ENCODE peak calls at places on chromosomes 11 and 22, in seven cellular contexts. M, T, N, V, R, U and D are unnamed samples.

GRCh38 chr11:75273331-75273988 is 32.9 kb downstream of the TPBGL start:
- DNase-seq in N (no peak), V (no peak), T (no peak), M (no peak), U (no peak), R (no peak), D (peak)

GRCh38 chr11:130144129-130144528 is 15.5 kb upstream of the ST14 start:
- DNase-seq in M (no peak), N (no peak), R (peak), U (no peak), T (no peak), V (no peak), D (no peak)

GRCh38 chr11:8289426-8290047 is 25.9 kb upstream of the LMO1 start:
- DNase-seq in U (no peak), R (peak), M (peak), N (peak), T (no peak), V (no peak), D (no peak)

GRCh38 chr11:75342966-75343870 is 8.2 kb downstream of the ARRB1 start:
- DNase-seq in V (peak), N (peak), R (peak), T (peak), M (no peak), U (peak), D (peak)

GRCh38 chr11:32931605-32932004 is 39.0 kb downstream of the QSER1 start:
- DNase-seq in N (no peak), T (no peak), R (no peak), V (peak), M (no peak), U (no peak), D (no peak)

GRCh38 chr11:2772544-2773031 is 72.8 kb upstream of the KCNQ1OT1 start:
- DNase-seq in N (no peak), U (peak), R (peak), M (no peak), V (no peak), T (peak), D (no peak)

GRCh38 chr22:29152045-29152380 is 53.7 kb upstream of the EMID1 start:
- DNase-seq in R (no peak), U (no peak), N (peak), T (no peak), M (no peak), V (no peak), D (peak)

GRCh38 chr22:47310601-47311000 is 548.2 kb downstream of the TBC1D22A start:
- DNase-seq in M (no peak), N (no peak), R (no peak), T (peak), V (no peak), U (peak), D (no peak)

GRCh38 chr22:35838849-35839646 is 121.4 kb downstream of the APOL5 start:
- DNase-seq in R (peak), M (peak), T (peak), U (peak), N (peak), V (peak), D (no peak)

GRCh38 chr22:21591695-21592094 is 24.2 kb downstream of the UBE2L3 start:
- DNase-seq in T (no peak), R (no peak), N (no peak), V (no peak), M (no peak), U (peak), D (no peak)

GRCh38 chr11:24142062-24142461 is 354.8 kb upstream of the LUZP2 start:
- DNase-seq in V (no peak), R (no peak), T (no peak), N (no peak), U (no peak), M (no peak), D (no peak)

GRCh38 chr11:62127941-62128770 is 4.3 kb downstream of the INCENP start:
- DNase-seq in V (no peak), N (no peak), R (no peak), T (no peak), M (no peak), U (no peak), D (no peak)

GRCh38 chr11:6259638-6260019 is at the start of gene CCKBR:
- DNase-seq in U (no peak), T (no peak), V (no peak), N (peak), R (no peak), M (peak), D (peak)

GRCh38 chr11:68362801-68363379 is 50.5 kb downstream of the LRP5 start:
- DNase-seq in T (no peak), U (no peak), N (no peak), R (no peak), V (no peak), M (no peak), D (no peak)

GRCh38 chr11:118068206-118068944 is 8.5 kb upstream of the TMPRSS4 start:
- DNase-seq in R (no peak), N (peak), M (no peak), T (no peak), U (no peak), V (no peak), D (no peak)

GRCh38 chr22:38401336-38402084 is 53.5 kb downstream of the KCNJ4 start:
- DNase-seq in U (no peak), N (no peak), V (no peak), M (no peak), T (no peak), R (no peak), D (peak)

GRCh38 chr11:78685156-78685555 is 110.5 kb upstream of the NARS2 start:
- DNase-seq in R (no peak), N (no peak), M (no peak), U (no peak), V (no peak), T (no peak), D (no peak)

GRCh38 chr11:124839051-124839971 is 25.9 kb upstream of the ROBO3 start:
- DNase-seq in R (no peak), T (peak), U (no peak), N (peak), M (no peak), V (no peak), D (peak)

GRCh38 chr11:111177037-111177988 is 68.2 kb upstream of the POU2AF2 start:
- DNase-seq in M (no peak), V (no peak), U (no peak), T (no peak), N (no peak), R (no peak), D (no peak)

GRCh38 chr11:59839615-59840014 is 5.7 kb downstream of the CBLIF start:
- DNase-seq in N (no peak), M (no peak), T (no peak), R (no peak), U (no peak), V (no peak), D (no peak)

GRCh38 chr11:2790581-2790925 is 90.8 kb upstream of the KCNQ1OT1 start:
- DNase-seq in M (no peak), T (no peak), R (no peak), V (no peak), N (no peak), U (no peak), D (peak)

GRCh38 chr11:74948546-74948897 is 369 bp downstream of the XRRA1 start:
- DNase-seq in N (no peak), U (no peak), M (no peak), V (no peak), R (no peak), T (peak), D (no peak)

GRCh38 chr11:48037709-48038468 is 57.5 kb downstream of the PTPRJ start:
- DNase-seq in T (no peak), U (peak), R (no peak), V (no peak), N (no peak), M (no peak), D (no peak)

GRCh38 chr11:113296447-113297205 is 17.8 kb upstream of the TTC12 start:
- DNase-seq in R (no peak), N (no peak), V (no peak), M (no peak), U (no peak), T (no peak), D (no peak)

GRCh38 chr11:10392680-10393079 is 62.4 kb upstream of the AMPD3 start:
- DNase-seq in U (no peak), T (peak), R (no peak), M (no peak), V (no peak), N (no peak), D (no peak)

GRCh38 chr11:21411114-21411513 is 741.7 kb downstream of the NELL1 start:
- DNase-seq in T (no peak), V (no peak), U (no peak), R (no peak), M (no peak), N (no peak), D (no peak)

GRCh38 chr11:65560555-65561418 is 2.6 kb upstream of the LTBP3 start:
- DNase-seq in V (peak), M (no peak), T (peak), N (peak), U (peak), R (peak), D (peak)
- H3K4me3 ChIP-seq in V (no peak), M (peak), T (no peak), N (peak), U (peak), R (no peak), D (no peak)

DNA sequence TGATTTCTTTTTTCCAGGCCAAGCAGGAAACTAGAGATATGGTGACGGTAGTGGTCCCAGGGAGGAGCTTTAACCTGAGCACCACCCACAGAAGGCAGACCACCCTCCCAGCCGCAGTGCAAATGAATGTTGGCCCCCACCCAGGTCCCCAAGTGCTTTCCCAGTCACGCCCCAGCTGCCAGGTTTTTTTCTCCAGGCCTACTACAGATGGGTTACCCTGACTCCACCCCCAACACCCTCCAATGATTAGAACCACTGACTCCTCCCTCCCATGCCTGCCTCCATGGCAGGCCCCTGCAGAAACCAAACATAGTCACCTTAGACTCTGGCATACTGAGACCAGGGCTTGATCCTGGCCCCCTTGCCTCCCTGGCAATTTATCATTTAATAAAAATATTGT is 58.7 kb upstream of the CHST1 start:
- DNase-seq in V (no peak), N (no peak), M (no peak), U (no peak), R (no peak), T (no peak), D (no peak)
- H3K27ac ChIP-seq in V (no peak), N (no peak), M (no peak), U (no peak), R (no peak), T (no peak), D (no peak)

GRCh38 chr11:14905104-14906033 is 13.3 kb upstream of the CYP2R1 start:
- DNase-seq in U (no peak), V (peak), N (peak), T (peak), M (no peak), R (peak), D (peak)
- H3K9ac ChIP-seq in U (no peak), V (peak), N (no peak), T (peak), M (peak), R (peak), D (peak)

GRCh38 chr22:43635101-43635500 is 177.0 kb downstream of the EFCAB6 start:
- DNase-seq in V (no peak), M (no peak), N (no peak), T (no peak), R (no peak), U (no peak), D (no peak)

GRCh38 chr22:43636086-43636485 is 176.0 kb downstream of the EFCAB6 start:
- DNase-seq in V (no peak), T (no peak), U (no peak), R (no peak), M (no peak), N (no peak), D (no peak)

GRCh38 chr22:43639228-43639948 is 172.7 kb downstream of the EFCAB6 start:
- DNase-seq in R (no peak), V (no peak), U (no peak), T (no peak), M (no peak), N (no peak), D (no peak)

GRCh38 chr22:43637267-43637666 is 174.8 kb downstream of the EFCAB6 start:
- DNase-seq in T (no peak), M (no peak), R (no peak), N (no peak), U (no peak), V (no peak), D (no peak)

GRCh38 chr22:43637861-43638260 is 174.2 kb downstream of the EFCAB6 start:
- DNase-seq in R (no peak), U (no peak), N (no peak), M (no peak), T (no peak), V (no peak), D (no peak)
- H3K4me3 ChIP-seq in R (no peak), U (no peak), N (no peak), M (no peak), T (no peak), V (no peak), D (no peak)

DNA sequence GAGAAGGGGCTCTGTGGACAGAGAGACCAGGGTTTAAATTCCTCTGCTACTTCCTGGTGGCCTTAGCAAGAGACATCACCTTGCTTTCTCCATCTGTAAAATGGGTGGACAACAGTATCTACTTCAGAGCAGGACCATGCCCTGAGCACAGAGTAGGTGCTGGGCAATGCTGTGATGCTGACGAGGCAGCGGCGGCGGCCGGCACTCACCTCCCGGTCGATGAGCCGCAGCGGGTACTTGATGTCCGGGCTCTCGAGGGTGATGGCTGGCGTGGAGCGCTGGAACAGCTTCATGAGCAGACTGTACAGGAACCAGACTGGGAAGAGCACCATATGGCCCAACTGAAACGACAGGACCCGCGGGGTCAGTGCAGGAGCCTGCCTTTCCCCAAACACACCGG is 3.9 kb downstream of the ATP5MGL start:
- DNase-seq in U (no peak), N (no peak), M (no peak), T (no peak), V (no peak), R (no peak), D (no peak)
- H3K27ac ChIP-seq in U (peak), N (no peak), M (no peak), T (peak), V (no peak), R (no peak), D (no peak)

DNA sequence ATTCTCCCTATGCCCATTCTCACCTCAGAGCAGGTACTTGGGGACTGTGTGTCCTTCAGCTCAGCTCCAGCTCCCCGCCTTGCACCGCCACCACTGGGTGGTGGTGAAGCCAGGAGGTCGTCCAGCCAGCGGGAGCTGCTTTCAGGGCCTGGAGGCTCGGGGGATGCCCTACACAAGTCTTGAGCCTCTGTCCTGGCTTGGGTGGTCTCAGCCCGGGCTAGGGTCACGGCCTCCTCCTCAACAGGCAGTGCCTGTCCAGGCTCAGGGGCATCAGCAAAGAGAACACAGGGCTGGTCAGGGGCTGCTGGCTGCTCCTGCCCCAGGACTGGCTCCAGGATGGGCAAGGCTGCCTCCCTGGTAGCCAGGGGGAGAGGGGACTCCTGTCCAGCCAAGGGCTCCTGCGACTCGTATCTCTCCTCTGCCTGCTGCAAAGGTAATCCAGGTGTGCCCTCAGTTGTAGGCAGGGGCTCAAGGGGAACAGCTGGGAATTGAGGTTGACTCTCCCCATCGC is 12.2 kb downstream of the TNKS1BP1 start:
- DNase-seq in V (no peak), M (no peak), N (no peak), R (peak), U (peak), T (no peak), D (peak)
- H3K9ac ChIP-seq in V (no peak), M (no peak), N (no peak), R (no peak), U (no peak), T (no peak), D (no peak)

GRCh38 chr11:119322360-119322739 is 5.4 kb upstream of the MCAM start:
- DNase-seq in U (peak), N (no peak), M (no peak), V (peak), T (no peak), R (no peak), D (no peak)
- H3K4me3 ChIP-seq in U (peak), N (no peak), M (no peak), V (no peak), T (no peak), R (no peak), D (no peak)